ENCODE peak calls at places on chromosomes 16 and 17, in nine cellular contexts. U is activated T-cell treated with anti-CD3 and anti-CD28 coated beads, Interleukin-2, amount 50 U/mL, for 72 hours; I is NCI-H2171; O is T-helper 1 cell; Y is fibroblast of the aortic adventitia; K is LoVo; X is progenitor cell of endocrine pancreas; S is RWPE1; C is AG09319. P is an unnamed sample.

GRCh38 chr17:21275047-21275578 is 9.4 kb upstream of the MAP2K3 start:
- DNase-seq in U (no peak), Y (no peak), K (no peak), C (no peak), O (no peak), S (no peak), I (no peak), X (no peak), P (no peak)

GRCh38 chr16:380837-381787 is 666 bp downstream of the PGAP6 start:
- DNase-seq in O (peak; percentile 32), I (no peak), Y (no peak), S (no peak), X (no peak), U (no peak), C (no peak), K (no peak), P (no peak)

GRCh38 chr17:49717371-49717841 is 9.6 kb upstream of the SLC35B1 start:
- DNase-seq in X (no peak), C (no peak), O (no peak), I (no peak), U (peak; percentile 63), Y (no peak), K (no peak), S (no peak), P (no peak)

GRCh38 chr17:48310748-48311213 is 119.2 kb downstream of the SKAP1 start:
- DNase-seq in I (peak; percentile 81), S (no peak), U (no peak), K (no peak), X (peak; percentile 49), Y (no peak), O (no peak), C (no peak), P (no peak)

GRCh38 chr16:29231231-29231630 is 175.3 kb downstream of the NPIPB11 start:
- DNase-seq in I (no peak), O (no peak), S (no peak), U (no peak), X (no peak), C (no peak), Y (peak; percentile 10), K (no peak), P (no peak)

GRCh38 chr16:85046472-85046916 is 18.9 kb downstream of the KIAA0513 start:
- DNase-seq in U (no peak), X (no peak), O (no peak), I (no peak), C (no peak), K (no peak), Y (no peak), S (no peak), P (no peak)

GRCh38 chr17:15087946-15088345 is 177.2 kb downstream of the PMP22 start:
- DNase-seq in Y (no peak), S (no peak), K (no peak), O (no peak), C (no peak), I (no peak), U (no peak), X (no peak), P (no peak)

GRCh38 chr17:40340880-40341807 is 23.4 kb downstream of the GJD3 start:
- DNase-seq in X (peak; percentile 81), Y (peak; percentile 67), U (peak; percentile 92), S (peak; percentile 68), K (peak; percentile 76), I (no peak), C (no peak), O (peak; percentile 86), P (peak; percentile 73)

GRCh38 chr17:42266462-42266861 is 9.7 kb downstream of the STAT5B start:
- DNase-seq in I (no peak), C (no peak), X (no peak), K (no peak), Y (no peak), O (no peak), U (no peak), S (no peak), P (no peak)

GRCh38 chr17:34015253-34015652 is 239.8 kb upstream of the CCL2 start:
- DNase-seq in Y (no peak), O (no peak), X (no peak), S (no peak), I (no peak), C (no peak), U (no peak), K (no peak), P (no peak)

GRCh38 chr17:30351730-30352129 is 17.9 kb upstream of the TMIGD1 start:
- DNase-seq in C (no peak), Y (no peak), S (no peak), U (no peak), K (no peak), X (no peak), I (no peak), O (no peak), P (no peak)

GRCh38 chr16:1428511-1428910 is 2.4 kb upstream of the PERCC1 start:
- DNase-seq in X (no peak), C (no peak), K (no peak), O (no peak), U (peak; percentile 79), I (no peak), S (no peak), Y (peak; percentile 12), P (no peak)

GRCh38 chr16:89350701-89351380 is 133.3 kb downstream of the ZNF778 start:
- DNase-seq in I (no peak), O (no peak), S (no peak), K (no peak), Y (no peak), C (no peak), U (peak; percentile 76), X (no peak), P (no peak)

GRCh38 chr17:9860851-9861250 is 35.1 kb downstream of the GLP2R start:
- DNase-seq in I (no peak), C (no peak), S (no peak), X (no peak), U (no peak), K (no peak), O (no peak), Y (no peak), P (no peak)

GRCh38 chr16:3065069-3065741 is at the start of gene IL32:
- DNase-seq in K (peak; percentile 82), X (no peak), O (peak; percentile 54), U (peak; percentile 70), C (peak; percentile 34), I (no peak), Y (peak; percentile 86), S (peak; percentile 56), P (no peak)

GRCh38 chr17:36627101-36627500 is 25.7 kb downstream of the MRM1 start:
- DNase-seq in K (no peak), C (no peak), Y (no peak), I (no peak), U (no peak), O (no peak), X (no peak), S (no peak), P (no peak)

GRCh38 chr16:88665148-88665547 is 2.3 kb upstream of the MVD start:
- DNase-seq in X (no peak), K (no peak), C (no peak), O (no peak), I (no peak), S (no peak), U (no peak), Y (no peak), P (no peak)